ENCODE peak calls at places on chromosomes 2 and 18, in ten cellular contexts. One of them, this sample, is unnamed.

GRCh38 chr2:241125626-241126025 is 23.5 kb upstream of the MTERF4 start:
- DNase-seq in nephron progenitor cell: no peak
- DNase-seq in fibroblast of pulmonary artery: no peak
- DNase-seq in mammary epithelial cell: no peak
- DNase-seq in brain microvascular endothelial cell: no peak
- DNase-seq in K562: no peak
- DNase-seq in astrocyte: no peak
- DNase-seq in GM12865: no peak
- DNase-seq in mesothelial cell of epicardium: no peak
- DNase-seq in kidney epithelial cell: no peak
- DNase-seq in this sample: no peak

GRCh38 chr2:165471349-165471975 is 2.0 kb downstream of the CSRNP3 start:
- DNase-seq in nephron progenitor cell: no peak
- DNase-seq in fibroblast of pulmonary artery: peak
- DNase-seq in mammary epithelial cell: no peak
- DNase-seq in brain microvascular endothelial cell: no peak
- DNase-seq in K562: no peak
- DNase-seq in astrocyte: peak
- DNase-seq in GM12865: no peak
- DNase-seq in mesothelial cell of epicardium: no peak
- DNase-seq in kidney epithelial cell: no peak
- DNase-seq in this sample: no peak

GRCh38 chr2:220533485-220533884 is 906.1 kb downstream of the SLC4A3 start:
- DNase-seq in nephron progenitor cell: no peak
- DNase-seq in fibroblast of pulmonary artery: peak
- DNase-seq in mammary epithelial cell: peak
- DNase-seq in brain microvascular endothelial cell: peak
- DNase-seq in K562: peak
- DNase-seq in astrocyte: peak
- DNase-seq in GM12865: peak
- DNase-seq in mesothelial cell of epicardium: no peak
- DNase-seq in kidney epithelial cell: no peak
- DNase-seq in this sample: peak

GRCh38 chr18:56823986-56824385 is 172.8 kb downstream of the WDR7 start:
- DNase-seq in nephron progenitor cell: no peak
- DNase-seq in fibroblast of pulmonary artery: no peak
- DNase-seq in mammary epithelial cell: no peak
- DNase-seq in brain microvascular endothelial cell: no peak
- DNase-seq in K562: no peak
- DNase-seq in astrocyte: no peak
- DNase-seq in GM12865: no peak
- DNase-seq in mesothelial cell of epicardium: no peak
- DNase-seq in kidney epithelial cell: no peak
- DNase-seq in this sample: no peak

GRCh38 chr2:237192881-237193280 is 107.2 kb downstream of the COPS8 start:
- DNase-seq in nephron progenitor cell: no peak
- DNase-seq in fibroblast of pulmonary artery: no peak
- DNase-seq in mammary epithelial cell: no peak
- DNase-seq in brain microvascular endothelial cell: no peak
- DNase-seq in K562: no peak
- DNase-seq in astrocyte: no peak
- DNase-seq in GM12865: no peak
- DNase-seq in mesothelial cell of epicardium: no peak
- DNase-seq in kidney epithelial cell: no peak
- DNase-seq in this sample: no peak

GRCh38 chr2:156513219-156513618 is 77.0 kb downstream of the GPD2 start:
- DNase-seq in nephron progenitor cell: no peak
- DNase-seq in fibroblast of pulmonary artery: no peak
- DNase-seq in mammary epithelial cell: no peak
- DNase-seq in brain microvascular endothelial cell: no peak
- DNase-seq in K562: no peak
- DNase-seq in astrocyte: no peak
- DNase-seq in GM12865: no peak
- DNase-seq in mesothelial cell of epicardium: no peak
- DNase-seq in kidney epithelial cell: no peak
- DNase-seq in this sample: no peak

GRCh38 chr2:54599914-54600313 is 123.5 kb upstream of the EML6 start:
- DNase-seq in nephron progenitor cell: no peak
- DNase-seq in fibroblast of pulmonary artery: no peak
- DNase-seq in mammary epithelial cell: peak
- DNase-seq in brain microvascular endothelial cell: no peak
- DNase-seq in K562: peak
- DNase-seq in astrocyte: no peak
- DNase-seq in GM12865: no peak
- DNase-seq in mesothelial cell of epicardium: no peak
- DNase-seq in kidney epithelial cell: no peak
- DNase-seq in this sample: no peak

GRCh38 chr2:199186226-199186864 is 271.4 kb downstream of the SATB2 start:
- DNase-seq in nephron progenitor cell: no peak
- DNase-seq in fibroblast of pulmonary artery: no peak
- DNase-seq in mammary epithelial cell: no peak
- DNase-seq in brain microvascular endothelial cell: no peak
- DNase-seq in K562: no peak
- DNase-seq in astrocyte: no peak
- DNase-seq in GM12865: peak
- DNase-seq in mesothelial cell of epicardium: no peak
- DNase-seq in kidney epithelial cell: no peak
- DNase-seq in this sample: no peak

GRCh38 chr18:9619545-9619944 is 5.2 kb upstream of the PPP4R1 start:
- DNase-seq in nephron progenitor cell: no peak
- DNase-seq in fibroblast of pulmonary artery: peak
- DNase-seq in mammary epithelial cell: peak
- DNase-seq in brain microvascular endothelial cell: peak
- DNase-seq in K562: no peak
- DNase-seq in astrocyte: peak
- DNase-seq in GM12865: peak
- DNase-seq in mesothelial cell of epicardium: no peak
- DNase-seq in kidney epithelial cell: no peak
- DNase-seq in this sample: no peak

GRCh38 chr2:45242161-45242741 is 233.0 kb upstream of the SIX2 start:
- DNase-seq in nephron progenitor cell: no peak
- DNase-seq in fibroblast of pulmonary artery: peak
- DNase-seq in mammary epithelial cell: no peak
- DNase-seq in brain microvascular endothelial cell: peak
- DNase-seq in K562: no peak
- DNase-seq in astrocyte: peak
- DNase-seq in GM12865: no peak
- DNase-seq in mesothelial cell of epicardium: no peak
- DNase-seq in kidney epithelial cell: no peak
- DNase-seq in this sample: peak

GRCh38 chr2:45237128-45237527 is 227.9 kb upstream of the SIX2 start:
- DNase-seq in nephron progenitor cell: no peak
- DNase-seq in fibroblast of pulmonary artery: peak
- DNase-seq in mammary epithelial cell: no peak
- DNase-seq in brain microvascular endothelial cell: peak
- DNase-seq in K562: no peak
- DNase-seq in astrocyte: no peak
- DNase-seq in GM12865: no peak
- DNase-seq in mesothelial cell of epicardium: no peak
- DNase-seq in kidney epithelial cell: no peak
- DNase-seq in this sample: no peak

GRCh38 chr2:45241061-45241561 is 231.9 kb upstream of the SIX2 start:
- DNase-seq in nephron progenitor cell: no peak
- DNase-seq in fibroblast of pulmonary artery: peak
- DNase-seq in mammary epithelial cell: peak
- DNase-seq in brain microvascular endothelial cell: peak
- DNase-seq in K562: no peak
- DNase-seq in astrocyte: peak
- DNase-seq in GM12865: no peak
- DNase-seq in mesothelial cell of epicardium: no peak
- DNase-seq in kidney epithelial cell: no peak
- DNase-seq in this sample: no peak

GRCh38 chr2:45236268-45236667 is 227.0 kb upstream of the SIX2 start:
- DNase-seq in nephron progenitor cell: no peak
- DNase-seq in fibroblast of pulmonary artery: no peak
- DNase-seq in mammary epithelial cell: no peak
- DNase-seq in brain microvascular endothelial cell: no peak
- DNase-seq in K562: no peak
- DNase-seq in astrocyte: no peak
- DNase-seq in GM12865: no peak
- DNase-seq in mesothelial cell of epicardium: no peak
- DNase-seq in kidney epithelial cell: no peak
- DNase-seq in this sample: no peak

DNA sequence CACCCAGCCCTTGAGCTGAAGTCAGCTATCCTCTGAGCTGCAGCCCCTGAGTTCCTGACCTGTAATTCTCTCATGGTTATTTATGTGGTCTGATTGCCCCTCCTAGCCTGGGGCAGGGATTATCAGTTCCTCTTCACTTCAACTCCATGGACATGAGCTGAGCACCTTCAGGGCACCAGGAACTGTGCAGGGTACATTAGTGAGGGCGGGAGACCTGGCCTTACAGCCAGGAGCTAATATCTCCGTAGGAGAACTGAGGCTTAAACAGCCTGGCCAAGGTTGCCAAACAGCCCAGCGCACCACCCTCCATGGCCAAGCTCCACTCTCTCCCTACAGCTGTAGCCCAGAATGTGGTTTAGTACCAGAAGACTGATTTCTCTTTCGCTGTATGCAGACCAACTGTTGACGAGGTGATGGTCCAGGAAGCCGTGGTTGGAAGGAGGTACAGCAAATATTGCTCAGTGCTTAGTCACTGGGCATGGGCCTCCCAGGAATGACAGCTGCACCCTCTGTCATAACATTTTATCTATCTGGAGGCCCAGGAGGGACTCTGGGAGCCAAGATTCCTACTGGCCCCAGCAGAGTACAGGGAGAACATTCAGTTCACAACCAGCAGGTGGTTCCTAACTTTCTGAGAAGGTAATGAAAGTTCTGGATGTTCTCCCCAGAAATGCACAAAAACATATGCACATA is 228.7 kb upstream of the SIX2 start:
- DNase-seq in nephron progenitor cell: no peak
- DNase-seq in fibroblast of pulmonary artery: peak
- DNase-seq in mammary epithelial cell: peak
- DNase-seq in brain microvascular endothelial cell: peak
- DNase-seq in K562: no peak
- DNase-seq in astrocyte: peak
- DNase-seq in GM12865: no peak
- DNase-seq in mesothelial cell of epicardium: no peak
- DNase-seq in kidney epithelial cell: peak
- DNase-seq in this sample: peak
- TF ChIP-seq CTCF in nephron progenitor cell: no peak
- TF ChIP-seq CTCF in fibroblast of pulmonary artery: peak
- TF ChIP-seq CTCF in mammary epithelial cell: peak
- TF ChIP-seq CTCF in brain microvascular endothelial cell: peak
- TF ChIP-seq CTCF in K562: no peak
- TF ChIP-seq CTCF in astrocyte: peak
- TF ChIP-seq CTCF in GM12865: no peak
- TF ChIP-seq CTCF in mesothelial cell of epicardium: no peak
- TF ChIP-seq CTCF in kidney epithelial cell: peak
- TF ChIP-seq CTCF in this sample: peak

GRCh38 chr2:169676357-169676756 is 17.8 kb downstream of the CFAP210 start:
- DNase-seq in nephron progenitor cell: no peak
- DNase-seq in fibroblast of pulmonary artery: no peak
- DNase-seq in mammary epithelial cell: no peak
- DNase-seq in brain microvascular endothelial cell: no peak
- DNase-seq in K562: no peak
- DNase-seq in astrocyte: no peak
- DNase-seq in GM12865: no peak
- DNase-seq in mesothelial cell of epicardium: no peak
- DNase-seq in kidney epithelial cell: no peak
- DNase-seq in this sample: no peak
- TF ChIP-seq CTCF in nephron progenitor cell: peak
- TF ChIP-seq CTCF in fibroblast of pulmonary artery: peak
- TF ChIP-seq CTCF in mammary epithelial cell: peak
- TF ChIP-seq CTCF in brain microvascular endothelial cell: peak
- TF ChIP-seq CTCF in K562: no peak
- TF ChIP-seq CTCF in astrocyte: no peak
- TF ChIP-seq CTCF in GM12865: peak
- TF ChIP-seq CTCF in mesothelial cell of epicardium: no peak
- TF ChIP-seq CTCF in kidney epithelial cell: peak
- TF ChIP-seq CTCF in this sample: peak

DNA sequence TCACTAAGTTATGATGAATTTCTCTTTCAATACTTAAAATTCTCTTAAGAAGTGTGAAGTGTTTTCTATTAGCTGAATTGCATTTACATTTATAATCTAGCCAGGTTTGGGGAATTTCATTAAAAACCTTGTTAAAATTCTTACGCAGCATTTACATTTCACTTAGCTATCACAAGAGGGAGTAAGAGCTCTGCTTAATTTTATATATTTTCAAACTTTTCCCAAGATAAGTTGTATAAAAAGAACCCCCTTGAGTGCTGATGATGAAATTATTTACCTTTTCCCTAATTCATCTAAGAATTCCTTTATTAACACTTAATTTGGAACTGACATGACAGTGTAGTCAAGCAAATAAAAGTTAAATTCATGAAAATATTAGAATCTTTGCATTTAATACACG is 54.2 kb upstream of the ZSWIM2 start:
- DNase-seq in nephron progenitor cell: no peak
- DNase-seq in fibroblast of pulmonary artery: peak
- DNase-seq in mammary epithelial cell: no peak
- DNase-seq in brain microvascular endothelial cell: no peak
- DNase-seq in K562: no peak
- DNase-seq in astrocyte: peak
- DNase-seq in GM12865: no peak
- DNase-seq in mesothelial cell of epicardium: no peak
- DNase-seq in kidney epithelial cell: no peak
- DNase-seq in this sample: no peak
- TF ChIP-seq CTCF in nephron progenitor cell: peak
- TF ChIP-seq CTCF in fibroblast of pulmonary artery: peak
- TF ChIP-seq CTCF in mammary epithelial cell: peak
- TF ChIP-seq CTCF in brain microvascular endothelial cell: peak
- TF ChIP-seq CTCF in K562: peak
- TF ChIP-seq CTCF in astrocyte: peak
- TF ChIP-seq CTCF in GM12865: peak
- TF ChIP-seq CTCF in mesothelial cell of epicardium: peak
- TF ChIP-seq CTCF in kidney epithelial cell: peak
- TF ChIP-seq CTCF in this sample: peak

GRCh38 chr2:714005-714741 is 37.0 kb upstream of the TMEM18 start:
- DNase-seq in nephron progenitor cell: peak
- DNase-seq in fibroblast of pulmonary artery: peak
- DNase-seq in mammary epithelial cell: peak
- DNase-seq in brain microvascular endothelial cell: peak
- DNase-seq in K562: peak
- DNase-seq in astrocyte: no peak
- DNase-seq in GM12865: peak
- DNase-seq in mesothelial cell of epicardium: no peak
- DNase-seq in kidney epithelial cell: peak
- DNase-seq in this sample: peak

GRCh38 chr2:715038-715437 is 37.8 kb upstream of the TMEM18 start:
- DNase-seq in nephron progenitor cell: no peak
- DNase-seq in fibroblast of pulmonary artery: no peak
- DNase-seq in mammary epithelial cell: no peak
- DNase-seq in brain microvascular endothelial cell: no peak
- DNase-seq in K562: no peak
- DNase-seq in astrocyte: no peak
- DNase-seq in GM12865: no peak
- DNase-seq in mesothelial cell of epicardium: no peak
- DNase-seq in kidney epithelial cell: no peak
- DNase-seq in this sample: no peak

GRCh38 chr2:719734-720133 is 42.5 kb upstream of the TMEM18 start:
- DNase-seq in nephron progenitor cell: no peak
- DNase-seq in fibroblast of pulmonary artery: no peak
- DNase-seq in mammary epithelial cell: no peak
- DNase-seq in brain microvascular endothelial cell: no peak
- DNase-seq in K562: no peak
- DNase-seq in astrocyte: no peak
- DNase-seq in GM12865: no peak
- DNase-seq in mesothelial cell of epicardium: no peak
- DNase-seq in kidney epithelial cell: no peak
- DNase-seq in this sample: no peak

GRCh38 chr2:719191-719590 is 42.0 kb upstream of the TMEM18 start:
- DNase-seq in nephron progenitor cell: no peak
- DNase-seq in fibroblast of pulmonary artery: no peak
- DNase-seq in mammary epithelial cell: no peak
- DNase-seq in brain microvascular endothelial cell: no peak
- DNase-seq in K562: no peak
- DNase-seq in astrocyte: no peak
- DNase-seq in GM12865: no peak
- DNase-seq in mesothelial cell of epicardium: no peak
- DNase-seq in kidney epithelial cell: no peak
- DNase-seq in this sample: no peak

GRCh38 chr2:715847-716573 is 38.8 kb upstream of the TMEM18 start:
- DNase-seq in nephron progenitor cell: no peak
- DNase-seq in fibroblast of pulmonary artery: peak
- DNase-seq in mammary epithelial cell: no peak
- DNase-seq in brain microvascular endothelial cell: peak
- DNase-seq in K562: no peak
- DNase-seq in astrocyte: no peak
- DNase-seq in GM12865: no peak
- DNase-seq in mesothelial cell of epicardium: no peak
- DNase-seq in kidney epithelial cell: no peak
- DNase-seq in this sample: no peak
- TF ChIP-seq CTCF in nephron progenitor cell: peak
- TF ChIP-seq CTCF in fibroblast of pulmonary artery: peak
- TF ChIP-seq CTCF in mammary epithelial cell: no peak
- TF ChIP-seq CTCF in brain microvascular endothelial cell: peak
- TF ChIP-seq CTCF in K562: peak
- TF ChIP-seq CTCF in astrocyte: peak
- TF ChIP-seq CTCF in GM12865: peak
- TF ChIP-seq CTCF in mesothelial cell of epicardium: peak
- TF ChIP-seq CTCF in kidney epithelial cell: peak
- TF ChIP-seq CTCF in this sample: peak